ENCODE peak calls at places on chromosomes 7 and 10, in eight cellular contexts. N, L, S, E, U, V, A and W are unnamed samples. For H3K4me1, the result is how much of the 10 kb centered on the place peaks cover.

GRCh38 chr10:100007239-100008141 is 2.3 kb downstream of the DNMBP start:
- DNase-seq in N (no peak), U (no peak), S (no peak), L (no peak), V (peak), E (no peak), A (peak), W (no peak)

GRCh38 chr7:54541941-54542618 is at the start of gene VSTM2A:
- DNase-seq in V (no peak), L (no peak), S (no peak), E (no peak), U (no peak), A (no peak), N (no peak), W (no peak)

GRCh38 chr10:63466168-63466935 is 575 bp upstream of the JMJD1C start:
- DNase-seq in A (peak), V (peak), L (peak), N (peak), S (peak), E (peak), U (no peak), W (peak)

GRCh38 chr10:36373424-36374096 is 731.5 kb upstream of the FZD8 start:
- DNase-seq in U (no peak), L (no peak), V (no peak), A (no peak), E (no peak), S (no peak), N (no peak), W (no peak)

GRCh38 chr7:44112231-44112996 is 8.3 kb downstream of the AEBP1 start:
- DNase-seq in S (no peak), A (no peak), N (peak), E (no peak), V (no peak), L (no peak), U (no peak), W (no peak)

GRCh38 chr7:141748401-141748800 is 10.2 kb downstream of the SSBP1 start:
- DNase-seq in U (no peak), E (no peak), A (no peak), S (no peak), V (no peak), N (no peak), L (no peak), W (no peak)

GRCh38 chr7:101911800-101912705 is 94.6 kb downstream of the CUX1 start:
- DNase-seq in U (peak), E (peak), L (no peak), S (no peak), V (no peak), N (no peak), A (peak), W (peak)

GRCh38 chr10:11773777-11774441 is 31.7 kb downstream of the ECHDC3 start:
- DNase-seq in V (no peak), A (no peak), L (no peak), E (no peak), N (no peak), U (no peak), S (no peak), W (no peak)

GRCh38 chr10:117804470-117805011 is 242.2 kb downstream of the RAB11FIP2 start:
- DNase-seq in E (no peak), A (no peak), L (no peak), U (no peak), N (no peak), S (no peak), V (no peak), W (no peak)

GRCh38 chr7:100914879-100915442 is 19.3 kb upstream of the ACHE start:
- DNase-seq in A (no peak), L (no peak), U (no peak), V (no peak), N (no peak), S (no peak), E (no peak), W (no peak)

GRCh38 chr10:76444034-76444800 is 1012.8 kb downstream of the LRMDA start:
- DNase-seq in E (peak), U (no peak), V (no peak), A (peak), S (no peak), L (no peak), N (peak), W (no peak)

GRCh38 chr10:99854860-99855259 is 72.4 kb downstream of the ABCC2 start:
- DNase-seq in N (no peak), V (peak), A (peak), S (no peak), U (no peak), E (peak), L (peak), W (no peak)

GRCh38 chr7:16918288-16918895 is 36.6 kb upstream of the AGR3 start:
- DNase-seq in V (peak), A (peak), N (peak), S (no peak), L (peak), U (no peak), E (peak), W (no peak)

GRCh38 chr10:30750971-30751677 is 121.6 kb upstream of the LYZL2 start:
- DNase-seq in V (no peak), A (no peak), U (no peak), E (no peak), N (no peak), S (no peak), L (no peak), W (no peak)

GRCh38 chr10:99740933-99741559 is 9.0 kb downstream of the CUTC start:
- DNase-seq in E (no peak), U (no peak), V (no peak), L (no peak), A (no peak), N (no peak), S (no peak), W (no peak)

GRCh38 chr7:47714669-47715607 is 133.0 kb upstream of the TNS3 start:
- DNase-seq in L (no peak), V (peak), A (no peak), N (no peak), S (no peak), E (no peak), U (no peak), W (no peak)

GRCh38 chr7:8389898-8390642 is 43.3 kb upstream of the NXPH1 start:
- DNase-seq in E (no peak), U (no peak), A (no peak), V (no peak), S (no peak), N (peak), L (peak), W (no peak)

GRCh38 chr10:29669149-29669548 is 34.4 kb upstream of the SVIL start:
- DNase-seq in N (no peak), S (no peak), L (no peak), E (peak), U (no peak), V (no peak), A (peak), W (no peak)

DNA sequence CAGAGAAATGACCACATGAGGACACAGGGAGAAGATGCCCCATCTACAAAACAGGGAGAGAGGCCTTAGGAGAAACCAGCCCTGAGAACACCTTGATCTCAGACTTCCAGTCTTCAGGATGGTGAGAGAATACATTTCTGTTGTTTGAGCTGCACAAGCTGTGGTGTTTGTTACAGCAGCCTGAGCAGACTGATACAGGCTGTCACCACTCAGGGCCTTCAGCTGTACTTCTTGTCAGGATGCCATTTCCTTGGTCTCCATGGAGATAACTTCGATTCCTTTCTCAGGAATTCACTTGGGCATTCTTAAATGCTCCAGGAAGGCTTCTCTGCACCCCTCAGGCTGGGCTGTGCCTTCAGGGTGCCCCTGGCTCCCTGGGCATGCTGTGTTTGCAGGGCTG is 85.7 kb upstream of the IGFBP3 start:
- DNase-seq in N (no peak), S (no peak), V (no peak), U (no peak), L (no peak), E (no peak), A (no peak), W (no peak)
- H3K27ac ChIP-seq in N (no peak), S (no peak), V (no peak), U (no peak), L (no peak), E (no peak), A (no peak), W (no peak)

GRCh38 chr10:127987467-127988380 is 80.8 kb downstream of the PTPRE start:
- DNase-seq in V (no peak), U (no peak), A (no peak), L (no peak), N (no peak), E (no peak), S (no peak), W (no peak)
- H3K4me1 ChIP-seq in V (under half), U (under half), A (under half), L (under half), N (under half), E (under half), S (under half), W (under half)

DNA sequence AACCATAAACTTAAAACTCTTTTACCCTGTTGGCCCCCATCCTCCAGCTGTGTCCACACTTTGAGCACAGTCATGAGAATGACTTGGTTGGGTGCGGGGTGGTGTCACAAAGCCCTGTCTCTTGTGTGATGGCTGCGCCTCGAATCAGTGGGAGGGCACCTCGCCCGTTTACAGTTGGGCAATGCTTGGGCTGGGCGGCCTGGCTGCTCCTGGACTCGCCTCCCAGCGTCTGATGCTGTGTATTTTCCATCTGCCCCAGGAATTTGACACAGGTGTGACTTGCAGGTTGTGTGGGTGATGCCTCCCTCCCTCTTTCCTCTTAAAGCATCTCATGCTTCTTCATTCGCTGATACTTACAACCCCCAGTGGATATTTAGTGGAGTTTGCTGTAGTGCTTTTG is 33.7 kb downstream of the CHST12 start:
- DNase-seq in S (no peak), E (no peak), A (no peak), V (no peak), N (no peak), U (no peak), L (no peak), W (no peak)
- H3K27ac ChIP-seq in S (no peak), E (no peak), A (no peak), V (no peak), N (no peak), U (no peak), L (no peak), W (no peak)

DNA sequence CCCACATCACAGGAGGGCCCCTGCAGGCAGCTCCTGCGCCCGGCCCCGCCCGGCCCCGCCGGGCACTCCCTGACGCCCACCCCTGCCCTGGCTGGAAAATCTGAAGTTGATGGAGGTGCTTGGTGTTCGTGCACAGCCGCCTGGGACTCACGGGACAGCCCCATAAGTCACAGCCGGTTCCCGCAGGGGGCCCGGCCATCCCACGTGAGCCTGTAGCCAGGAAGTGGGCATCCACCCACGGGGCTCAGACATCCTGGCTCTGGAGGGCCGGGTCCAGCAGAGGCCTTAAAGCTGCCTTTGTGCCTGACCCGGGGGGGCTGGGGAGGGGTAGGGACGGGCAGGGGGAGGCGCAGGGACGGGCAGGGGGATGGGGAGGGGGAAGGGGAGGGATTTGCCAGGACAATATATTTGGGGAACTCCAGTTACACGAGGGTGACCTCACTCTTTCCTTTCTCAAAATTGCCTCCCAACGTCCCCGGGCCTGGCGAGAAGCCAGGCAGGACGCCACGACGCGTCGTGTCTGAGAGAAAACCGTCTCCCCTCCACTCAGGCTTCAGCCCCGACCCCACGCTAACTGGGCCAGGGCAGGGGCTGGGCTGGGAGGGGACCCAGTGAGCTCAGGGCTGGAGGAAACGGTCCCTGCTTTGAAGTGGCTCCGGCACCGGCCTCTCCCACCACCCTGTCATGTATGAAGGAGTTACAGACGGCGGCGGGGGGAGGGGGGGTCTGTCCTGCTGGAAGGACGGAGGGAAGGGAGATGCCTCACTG is 82.1 kb upstream of the PDGFA start:
- DNase-seq in S (peak), A (no peak), E (peak), L (no peak), U (peak), N (no peak), V (no peak), W (peak)
- H3K4me1 ChIP-seq in S (under half), A (under half), E (under half), L (under half), U (under half), N (under half), V (under half), W (under half)

GRCh38 chr7:127884066-127884559 is 147.1 kb downstream of the LRRC4 start:
- DNase-seq in S (no peak), A (no peak), L (no peak), V (no peak), N (no peak), E (no peak), U (no peak), W (no peak)
- H3K27ac ChIP-seq in S (no peak), A (no peak), L (no peak), V (no peak), N (peak), E (no peak), U (no peak), W (no peak)

DNA sequence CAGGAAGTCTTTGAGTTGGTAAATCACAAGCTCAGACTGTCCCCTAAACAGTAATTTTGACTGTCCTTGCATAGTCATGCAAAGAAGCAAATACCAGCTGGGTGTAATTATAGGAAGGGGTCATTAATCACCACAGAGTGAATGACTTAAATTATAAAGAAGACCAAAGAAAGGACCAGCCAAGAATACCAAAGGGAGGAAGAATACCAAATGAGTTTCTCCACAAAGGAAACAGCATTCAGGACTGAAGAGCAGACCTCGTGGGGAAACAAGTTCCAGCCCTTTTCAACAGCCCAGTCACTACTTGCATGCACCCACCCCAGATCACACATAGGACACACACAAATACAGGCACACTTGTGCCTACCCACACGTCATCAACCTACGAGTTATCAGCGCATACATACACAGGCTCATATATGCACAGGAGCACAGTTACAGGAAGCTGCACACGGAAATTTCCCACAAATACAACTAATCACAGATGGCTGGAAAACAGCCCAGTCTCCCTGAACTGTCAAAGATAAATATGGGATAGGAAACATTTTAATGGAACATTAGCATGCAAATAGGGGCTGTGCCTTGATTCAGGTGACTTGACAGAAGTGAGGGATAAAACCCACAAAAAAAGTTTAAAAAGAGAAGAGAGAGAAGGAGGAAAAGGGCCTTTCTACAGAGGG is 77.6 kb downstream of the DENND2A start:
- DNase-seq in N (no peak), E (peak), S (no peak), V (no peak), U (no peak), L (no peak), A (peak), W (no peak)
- H3K4me1 ChIP-seq in N (under half), E (under half), S (under half), V (under half), U (under half), L (under half), A (under half), W (under half)

DNA sequence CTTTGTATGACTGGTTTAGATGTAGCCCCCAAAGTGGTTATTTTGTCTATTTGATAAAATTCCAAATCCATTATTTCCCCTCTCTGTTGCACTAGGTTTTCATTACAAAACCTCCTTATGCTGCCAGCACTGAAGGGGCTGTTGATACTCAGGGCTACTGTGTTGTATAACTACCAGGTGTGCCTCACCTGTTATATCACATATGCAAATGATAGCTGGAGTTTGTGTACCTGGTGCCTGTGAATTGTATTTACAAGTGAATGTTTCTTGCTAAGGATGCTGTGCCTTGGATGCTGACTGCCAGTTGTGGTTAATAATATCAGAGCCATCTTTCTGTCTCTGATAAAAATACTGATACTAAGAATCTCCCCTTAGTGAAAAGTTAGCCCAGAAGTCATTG is 84.8 kb upstream of the CCDC6 start:
- DNase-seq in L (no peak), E (no peak), U (no peak), N (no peak), V (no peak), A (no peak), S (no peak), W (no peak)
- H3K27ac ChIP-seq in L (no peak), E (no peak), U (no peak), N (peak), V (no peak), A (no peak), S (no peak), W (no peak)

DNA sequence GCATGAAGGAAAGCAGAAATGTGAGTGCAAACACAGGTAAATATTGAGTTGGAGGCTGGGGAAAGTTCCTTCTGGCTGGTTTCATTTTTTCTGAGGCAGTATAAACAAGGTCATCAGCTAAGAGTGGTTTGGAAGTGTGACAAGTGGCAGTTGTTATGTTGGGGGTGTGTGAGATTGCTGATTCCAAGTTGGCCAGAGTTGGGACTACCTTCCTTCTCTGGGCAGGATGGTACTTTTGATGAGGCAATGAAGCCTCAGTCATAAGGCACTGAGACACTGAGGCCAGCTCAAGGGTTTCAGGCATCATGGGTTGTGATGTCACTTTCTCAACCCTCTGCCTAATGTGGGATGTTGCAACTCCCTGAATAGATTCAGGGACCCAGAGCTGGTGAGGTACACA is 8.2 kb upstream of the PTTG1IP2 start:
- DNase-seq in V (no peak), L (no peak), N (peak), A (peak), U (no peak), S (no peak), E (peak), W (peak)
- H3K4me1 ChIP-seq in V (under half), L (under half), N (under half), A (under half), U (under half), S (under half), E (under half), W (under half)